ENCODE peak calls at places on chromosomes 11 and 22, in four cellular contexts. H, W, O and F are unnamed samples.

GRCh38 chr11:61792310-61793083 is at the start of the genes FEN1 and TMEM258:
- DNase-seq in W (peak), O (peak), H (peak), F (peak)

GRCh38 chr11:12235549-12235944 is 125.2 kb downstream of the MICAL2 start:
- DNase-seq in W (no peak), H (no peak), O (no peak), F (no peak)

GRCh38 chr11:70568504-70569172 is 170.3 kb downstream of the CTTN start:
- DNase-seq in H (no peak), W (peak), O (peak), F (no peak)

GRCh38 chr22:26066534-26066933 is 102.7 kb upstream of the SEZ6L start:
- DNase-seq in W (no peak), H (no peak), O (no peak), F (no peak)

GRCh38 chr11:44833869-44834452 is 107.2 kb downstream of the TSPAN18 start:
- DNase-seq in H (no peak), W (no peak), O (no peak), F (no peak)

GRCh38 chr11:108278546-108278945 is 55.7 kb downstream of the ATM start:
- DNase-seq in O (no peak), H (no peak), W (peak), F (no peak)

GRCh38 chr11:114225662-114226061 is 70.5 kb upstream of the NNMT start:
- DNase-seq in H (no peak), W (no peak), O (no peak), F (no peak)

GRCh38 chr11:10441652-10442503 is 13.2 kb upstream of the AMPD3 start:
- DNase-seq in O (no peak), W (no peak), H (no peak), F (peak)

GRCh38 chr11:60918941-60919275 is 5.0 kb downstream of the TMEM109 start:
- DNase-seq in W (no peak), O (no peak), H (no peak), F (no peak)

GRCh38 chr11:126147268-126148111 is 64.0 kb downstream of the RPUSD4 start:
- DNase-seq in W (no peak), O (no peak), H (no peak), F (no peak)

GRCh38 chr11:73956876-73957653 is 6.2 kb downstream of the DNAJB13 start:
- DNase-seq in O (no peak), H (no peak), W (no peak), F (no peak)

GRCh38 chr11:117176186-117176585 is 2.4 kb upstream of the SIDT2 start:
- DNase-seq in H (no peak), O (no peak), W (no peak), F (no peak)

GRCh38 chr11:64357904-64358535 is 942 bp upstream of the RPS6KA4 start:
- DNase-seq in H (peak), W (no peak), O (no peak), F (no peak)

GRCh38 chr11:113249491-113249763 is 65.0 kb upstream of the TTC12 start:
- DNase-seq in W (no peak), O (no peak), H (no peak), F (no peak)

GRCh38 chr22:39997939-39998726 is 3.4 kb downstream of the FAM83F start:
- DNase-seq in W (no peak), H (no peak), O (peak), F (no peak)

GRCh38 chr11:88231894-88232482 is 56.7 kb upstream of the RAB38 start:
- DNase-seq in O (no peak), H (no peak), W (no peak), F (peak)

GRCh38 chr11:130473056-130473794 is 24.8 kb downstream of the ADAMTS15 start:
- DNase-seq in H (no peak), W (no peak), O (no peak), F (no peak)

GRCh38 chr11:106413222-106413621 is 335.8 kb downstream of the AASDHPPT start:
- DNase-seq in O (no peak), W (no peak), H (no peak), F (no peak)

GRCh38 chr11:68211546-68211945 is 1.6 kb downstream of the KMT5B start:
- DNase-seq in H (no peak), O (no peak), W (no peak), F (no peak)

GRCh38 chr11:112162761-112163669 is 879 bp downstream of the IL18 start:
- DNase-seq in W (no peak), O (no peak), H (no peak), F (no peak)

GRCh38 chr11:121420398-121420797 is 31.7 kb upstream of the SORL1 start:
- DNase-seq in O (no peak), H (no peak), W (no peak), F (no peak)

GRCh38 chr22:19514831-19515565 is 9.2 kb downstream of the CLDN5 start:
- DNase-seq in O (no peak), H (no peak), W (no peak), F (no peak)

GRCh38 chr22:46116491-46116958 is 33.8 kb upstream of the PPARA start:
- DNase-seq in H (peak), W (peak), O (peak), F (peak)

GRCh38 chr11:5547982-5548381 is 358 bp downstream of the OR52H1 start:
- DNase-seq in H (no peak), O (no peak), W (no peak), F (no peak)

GRCh38 chr22:20751185-20751851 is 22.6 kb upstream of the SERPIND1 start:
- DNase-seq in O (no peak), W (no peak), H (no peak), F (no peak)

GRCh38 chr11:111344032-111344431 is 35.0 kb downstream of the POU2AF1 start:
- DNase-seq in H (no peak), O (peak), W (peak), F (no peak)

GRCh38 chr11:96211433-96211832 is 131.6 kb downstream of the MAML2 start:
- DNase-seq in W (no peak), H (no peak), O (no peak), F (no peak)

GRCh38 chr11:2446590-2447252 is 1.9 kb downstream of the KCNQ1 start:
- DNase-seq in W (peak), O (no peak), H (no peak), F (no peak)

GRCh38 chr11:92384807-92385206 is 160.2 kb downstream of the FAT3 start:
- DNase-seq in W (no peak), O (no peak), H (no peak), F (no peak)

GRCh38 chr11:35303596-35304392 is 115.6 kb downstream of the SLC1A2 start:
- DNase-seq in O (no peak), W (peak), H (no peak), F (no peak)